ENCODE peak calls at places on chromosomes 4 and X, in five cellular contexts. I is stimulated activated CD4-positive, alpha-beta T cell treated with anti-CD3 and anti-CD28 coated beads, Interleukin-2, amount 100 ng/mL, for 24 hours; W is nephron progenitor cell; T is H7; L is GM10248. S is an unnamed sample.

GRCh38 chrX:14497184-14497666 is 32.1 kb upstream of the GLRA2 start:
- DNase-seq in I (peak; percentile 1), W (no peak), T (no peak), L (peak; percentile 4), S (peak; percentile 31)

GRCh38 chr4:39976945-39977488 is 694 bp downstream of the PDS5A start:
- DNase-seq in I (peak; percentile 64), W (peak; percentile 59), T (peak; percentile 75), L (peak; percentile 48), S (peak; percentile 63)

GRCh38 chr4:37822220-37822619 is 4.3 kb upstream of the PGM2 start:
- DNase-seq in I (no peak), W (no peak), T (no peak), L (no peak), S (no peak)

GRCh38 chr4:168637872-168638756 is 141.3 kb downstream of the PALLD start:
- DNase-seq in I (no peak), W (no peak), T (no peak), L (no peak), S (no peak)

GRCh38 chr4:21948347-21949072 is at the start of gene KCNIP4:
- DNase-seq in I (peak; percentile 7), W (peak; percentile 77), T (peak; percentile 90), L (peak; percentile 23), S (no peak)

GRCh38 chr4:57131849-57132745 is 21.9 kb upstream of the IGFBP7 start:
- DNase-seq in I (no peak), W (no peak), T (peak; percentile 14), L (no peak), S (no peak)

GRCh38 chrX:136055651-136056221 is 70.5 kb downstream of the SLC9A6 start:
- DNase-seq in I (no peak), W (no peak), T (no peak), L (no peak), S (no peak)

GRCh38 chr4:81786770-81787169 is 315.1 kb upstream of the RASGEF1B start:
- DNase-seq in I (no peak), W (no peak), T (no peak), L (no peak), S (no peak)

GRCh38 chrX:27591938-27592337 is 1.8 kb downstream of the DCAF8L2 start:
- DNase-seq in I (no peak), W (no peak), T (peak; percentile 6), L (no peak), S (no peak)

GRCh38 chr4:39341075-39341725 is 25.0 kb downstream of the RFC1 start:
- DNase-seq in I (no peak), W (no peak), T (no peak), L (no peak), S (no peak)

GRCh38 chr4:98199247-98199646 is 56.0 kb upstream of the STPG2 start:
- DNase-seq in I (no peak), W (no peak), T (no peak), L (no peak), S (peak; percentile 2)

GRCh38 chrX:52563105-52563504 is 46.2 kb upstream of the XAGE1B start:
- DNase-seq in I (no peak), W (no peak), T (no peak), L (no peak), S (no peak)